ENCODE peak calls at places on chromosomes 1 and 21, in five cellular contexts. One of them, this sample, is unnamed.

GRCh38 chr1:160108888-160109662 is 6.5 kb upstream of the ATP1A2 start:
- DNase-seq in NCI-H1436: peak; percentile 3
- DNase-seq in pancreas: no peak
- DNase-seq in NCI-H2171: peak; percentile 12
- DNase-seq in NCI-H1092 treated with DMSO at 0.1 percent for 48 hours: no peak
- DNase-seq in this sample: no peak

GRCh38 chr1:186798960-186799688 is 29.6 kb upstream of the PLA2G4A start:
- DNase-seq in NCI-H1436: no peak
- DNase-seq in pancreas: no peak
- DNase-seq in NCI-H2171: no peak
- DNase-seq in NCI-H1092 treated with DMSO at 0.1 percent for 48 hours: no peak
- DNase-seq in this sample: no peak

GRCh38 chr1:244214009-244214967 is 163.2 kb downstream of the ZBTB18 start:
- DNase-seq in NCI-H1436: no peak
- DNase-seq in pancreas: no peak
- DNase-seq in NCI-H2171: no peak
- DNase-seq in NCI-H1092 treated with DMSO at 0.1 percent for 48 hours: no peak
- DNase-seq in this sample: no peak

GRCh38 chr21:46031484-46031883 is 49.9 kb downstream of the COL6A1 start:
- DNase-seq in NCI-H1436: no peak
- DNase-seq in pancreas: no peak
- DNase-seq in NCI-H2171: no peak
- DNase-seq in NCI-H1092 treated with DMSO at 0.1 percent for 48 hours: no peak
- DNase-seq in this sample: no peak

GRCh38 chr1:174946020-174946419 is 53.7 kb upstream of the CACYBP start:
- DNase-seq in NCI-H1436: no peak
- DNase-seq in pancreas: no peak
- DNase-seq in NCI-H2171: no peak
- DNase-seq in NCI-H1092 treated with DMSO at 0.1 percent for 48 hours: no peak
- DNase-seq in this sample: no peak

GRCh38 chr1:172774561-172774960 is 115.7 kb downstream of the FASLG start:
- DNase-seq in NCI-H1436: no peak
- DNase-seq in pancreas: no peak
- DNase-seq in NCI-H2171: no peak
- DNase-seq in NCI-H1092 treated with DMSO at 0.1 percent for 48 hours: no peak
- DNase-seq in this sample: no peak

GRCh38 chr1:228379666-228380065 is 27.0 kb downstream of the TRIM11 start:
- DNase-seq in NCI-H1436: no peak
- DNase-seq in pancreas: peak; percentile 35
- DNase-seq in NCI-H2171: no peak
- DNase-seq in NCI-H1092 treated with DMSO at 0.1 percent for 48 hours: no peak
- DNase-seq in this sample: no peak

GRCh38 chr1:31196685-31197084 is 43.0 kb downstream of the NKAIN1 start:
- DNase-seq in NCI-H1436: no peak
- DNase-seq in pancreas: no peak
- DNase-seq in NCI-H2171: no peak
- DNase-seq in NCI-H1092 treated with DMSO at 0.1 percent for 48 hours: no peak
- DNase-seq in this sample: no peak

GRCh38 chr1:20071416-20071815 is 1.4 kb downstream of the PLA2G5 start:
- DNase-seq in NCI-H1436: no peak
- DNase-seq in pancreas: no peak
- DNase-seq in NCI-H2171: no peak
- DNase-seq in NCI-H1092 treated with DMSO at 0.1 percent for 48 hours: no peak
- DNase-seq in this sample: no peak

GRCh38 chr1:243313635-243314536 is 58.0 kb downstream of the SDCCAG8 start:
- DNase-seq in NCI-H1436: no peak
- DNase-seq in pancreas: no peak
- DNase-seq in NCI-H2171: no peak
- DNase-seq in NCI-H1092 treated with DMSO at 0.1 percent for 48 hours: no peak
- DNase-seq in this sample: peak; percentile 42

This sample was measured in D341Med.